ENCODE peak calls at places on chromosomes 4 and X, in eight cellular contexts. X is WTC11, G is progenitor cell of endocrine pancreas, U is heart left ventricle, Q is endothelial cell of umbilical vein, A is ovary, Y is suprapubic skin, O is thoracic aorta. F is an unnamed sample.

GRCh38 chr4:161573836-161574235 is 590.0 kb downstream of the FSTL5 start:
- DNase-seq in U (no peak), A (no peak), Q (peak; percentile 45), O (no peak), G (no peak), X (no peak), Y (no peak), F (no peak)

GRCh38 chrX:149129767-149130166 is 375.3 kb downstream of the IDS start:
- DNase-seq in Q (peak; percentile 86), O (no peak), U (no peak), X (no peak), Y (no peak), G (no peak), A (no peak), F (no peak)

GRCh38 chrX:71493111-71493613 is 39.7 kb upstream of the OGT start:
- DNase-seq in U (no peak), G (no peak), X (no peak), O (no peak), Q (peak; percentile 2), Y (peak; percentile 64), A (peak; percentile 28), F (no peak)

GRCh38 chrX:2782171-2782570 is 30.3 kb downstream of the XG start:
- DNase-seq in A (no peak), Y (no peak), X (no peak), G (no peak), Q (no peak), O (no peak), U (no peak), F (no peak)

GRCh38 chr4:144831971-144832370 is 186.0 kb downstream of the HHIP start:
- DNase-seq in Q (peak; percentile 26), A (no peak), U (no peak), O (no peak), X (no peak), Y (no peak), G (no peak), F (no peak)

GRCh38 chrX:85244411-85245210 is 820 bp downstream of the ZNF711 start:
- DNase-seq in A (peak; percentile 17), Y (no peak), X (peak; percentile 19), Q (peak; percentile 30), O (no peak), U (peak; percentile 22), G (peak; percentile 14), F (no peak)

GRCh38 chr4:8581094-8581861 is 1.1 kb downstream of the GPR78 start:
- DNase-seq in Q (no peak), Y (no peak), O (no peak), A (peak; percentile 31), U (peak; percentile 62), X (no peak), G (no peak), F (no peak)

GRCh38 chr4:15294832-15295231 is 133.0 kb upstream of the C1QTNF7 start:
- DNase-seq in X (no peak), Y (no peak), Q (no peak), U (no peak), G (no peak), O (no peak), A (no peak), F (no peak)

GRCh38 chr4:47340914-47341313 is 122.6 kb downstream of the COMMD8 start:
- DNase-seq in X (no peak), Y (no peak), Q (no peak), O (no peak), G (no peak), A (no peak), U (no peak), F (no peak)

GRCh38 chrX:20363003-20363674 is 96.4 kb upstream of the RPS6KA3 start:
- DNase-seq in U (no peak), A (no peak), O (no peak), Q (no peak), Y (no peak), X (no peak), G (no peak), F (no peak)

GRCh38 chr4:141759796-141760425 is 123.5 kb downstream of the IL15 start:
- DNase-seq in O (no peak), Q (peak; percentile 67), U (no peak), Y (no peak), A (no peak), G (no peak), X (no peak), F (no peak)

GRCh38 chrX:39903937-39904336 is 193.8 kb downstream of the BCOR start:
- DNase-seq in Q (no peak), A (no peak), O (no peak), X (no peak), U (no peak), G (no peak), Y (no peak), F (no peak)

GRCh38 chr4:1233641-1234277 is 15.2 kb downstream of the CTBP1 start:
- DNase-seq in O (no peak), U (peak; percentile 61), X (no peak), A (peak; percentile 68), Q (peak; percentile 30), Y (peak; percentile 65), G (no peak), F (no peak)

GRCh38 chr4:108117473-108118182 is 51.1 kb downstream of the LEF1 start:
- DNase-seq in A (no peak), Q (no peak), Y (no peak), O (no peak), G (no peak), U (no peak), X (peak; percentile 67), F (no peak)

GRCh38 chr4:142396279-142396678 is 449.8 kb downstream of the INPP4B start:
- DNase-seq in O (no peak), A (no peak), U (no peak), Y (no peak), G (no peak), X (no peak), Q (peak; percentile 42), F (no peak)

GRCh38 chr4:127889903-127890302 is 9.2 kb downstream of the PLK4 start:
- DNase-seq in Y (no peak), A (no peak), O (no peak), Q (no peak), G (no peak), X (no peak), U (no peak), F (no peak)

GRCh38 chrX:15576019-15576418 is 24.7 kb downstream of the ACE2 start:
- DNase-seq in X (no peak), O (no peak), G (no peak), U (no peak), Y (no peak), Q (peak; percentile 46), A (no peak), F (no peak)

GRCh38 chr4:152850377-152850776 is 70.6 kb downstream of the ARFIP1 start:
- DNase-seq in U (no peak), A (no peak), G (no peak), O (no peak), Y (peak; percentile 58), Q (no peak), X (peak; percentile 25), F (no peak)

GRCh38 chrX:43559643-43560042 is 96.5 kb upstream of the MAOA start:
- DNase-seq in Q (peak; percentile 57), G (peak; percentile 11), Y (peak; percentile 55), O (no peak), A (peak; percentile 44), U (no peak), X (peak; percentile 52), F (no peak)

GRCh38 chr4:31360786-31361185 is 640.6 kb downstream of the PCDH7 start:
- DNase-seq in G (no peak), X (no peak), O (no peak), Y (no peak), Q (peak; percentile 57), A (no peak), U (no peak), F (no peak)

DNA sequence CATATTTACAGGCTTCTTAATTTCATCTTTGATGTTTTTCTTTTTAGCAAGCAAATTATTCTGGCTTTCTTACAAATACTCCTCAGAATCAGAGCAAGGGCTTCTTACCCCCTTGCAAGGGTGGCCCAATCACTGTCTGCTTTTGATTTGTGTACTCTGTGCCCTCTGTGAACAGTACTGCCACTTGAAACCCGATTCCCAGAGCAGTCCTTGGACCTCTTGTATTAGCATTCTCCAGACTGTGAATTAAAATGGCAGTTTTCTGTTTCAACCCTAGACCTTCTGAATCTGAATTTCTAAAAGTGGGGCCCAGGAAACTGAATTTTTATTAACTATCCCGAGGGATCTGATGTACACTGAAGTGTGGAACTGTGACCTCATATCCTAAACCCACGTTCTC is 14.8 kb upstream of the FAM9C start:
- DNase-seq in O (no peak), Q (no peak), Y (no peak), G (no peak), U (no peak), A (no peak), X (no peak), F (no peak)
- TF ChIP-seq CTCF in O (no peak), Q (no peak), Y (no peak), G (no peak), U (no peak), A (no peak), X (no peak), F (no peak)

GRCh38 chrX:151852294-151852693 is 60.4 kb upstream of the MAGEA4 start:
- DNase-seq in O (no peak), U (no peak), Y (no peak), Q (no peak), X (peak; percentile 20), G (no peak), A (no peak), F (no peak)
- TF ChIP-seq CTCF in O (no peak), U (no peak), Y (no peak), Q (no peak), X (no peak), G (no peak), A (no peak), F (no peak)

GRCh38 chrX:154710309-154710708 is 40.6 kb downstream of the GAB3 start:
- DNase-seq in O (no peak), A (no peak), Q (no peak), X (peak; percentile 28), G (no peak), U (no peak), Y (no peak), F (no peak)
- TF ChIP-seq CTCF in O (no peak), A (no peak), Q (no peak), X (peak; percentile 15), G (no peak), U (no peak), Y (no peak), F (no peak)

GRCh38 chrX:35098419-35098818 is 155.8 kb downstream of the FAM47B start:
- DNase-seq in X (no peak), A (no peak), O (no peak), U (no peak), Q (peak; percentile 15), G (no peak), Y (no peak), F (no peak)
- TF ChIP-seq CTCF in X (no peak), A (no peak), O (no peak), U (no peak), Q (no peak), G (no peak), Y (no peak), F (peak; percentile 33)

DNA sequence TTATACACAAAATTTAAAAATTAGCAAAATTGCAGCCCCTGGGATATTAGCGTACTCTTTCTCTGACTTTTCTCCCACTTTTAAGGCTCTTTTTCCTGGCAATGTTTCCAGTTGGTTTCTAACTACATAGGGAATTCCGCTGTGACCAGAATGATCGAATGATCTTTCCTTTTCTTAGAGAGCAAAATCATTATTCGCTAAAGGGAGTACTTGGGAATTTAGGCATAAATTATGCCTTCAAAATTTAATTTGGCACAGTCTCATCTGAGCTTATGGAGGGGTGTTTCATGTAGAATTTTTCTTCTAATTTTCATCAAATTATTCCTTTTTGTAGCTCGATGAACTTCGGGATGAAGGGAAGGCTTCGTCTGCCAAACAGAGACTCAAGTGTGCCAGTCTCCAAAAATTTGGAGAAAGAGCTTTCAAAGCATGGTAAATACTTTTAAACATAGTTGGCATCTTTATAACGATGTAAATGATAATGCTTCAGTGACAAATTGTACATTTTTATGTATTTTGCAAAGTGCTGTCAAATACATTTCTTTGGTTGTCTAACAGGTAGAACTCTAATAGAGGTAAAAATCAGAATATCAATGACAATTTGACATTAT is 6.0 kb downstream of the ALB start:
- DNase-seq in A (no peak), O (no peak), G (no peak), X (no peak), U (no peak), Y (no peak), Q (no peak), F (no peak)
- TF ChIP-seq CTCF in A (no peak), O (no peak), G (no peak), X (no peak), U (no peak), Y (no peak), Q (no peak), F (no peak)